ENCODE peak calls at places on chromosomes 13 and 19, in ten cellular contexts. One of them, this sample, is unnamed.

GRCh38 chr13:96834626-96835025 is 159.7 kb downstream of the OXGR1 start:
- DNase-seq in immature natural killer cell: no peak
- DNase-seq in activated T-cell treated with anti-CD3 and anti-CD28 coated beads for 48 hours: no peak
- DNase-seq in aorta: no peak
- DNase-seq in mammary epithelial cell: peak; percentile 2
- DNase-seq in endothelial cell: no peak
- DNase-seq in EL: no peak
- DNase-seq in mucosa of gallbladder: no peak
- DNase-seq in heart left ventricle: no peak
- DNase-seq in heart right ventricle: no peak
- DNase-seq in this sample: no peak

GRCh38 chr19:44254496-44254895 is 5.2 kb upstream of the ZNF233 start:
- DNase-seq in immature natural killer cell: no peak
- DNase-seq in activated T-cell treated with anti-CD3 and anti-CD28 coated beads for 48 hours: no peak
- DNase-seq in aorta: no peak
- DNase-seq in mammary epithelial cell: no peak
- DNase-seq in endothelial cell: no peak
- DNase-seq in EL: no peak
- DNase-seq in mucosa of gallbladder: no peak
- DNase-seq in heart left ventricle: no peak
- DNase-seq in heart right ventricle: no peak
- DNase-seq in this sample: no peak

GRCh38 chr19:5572556-5573286 is 5.0 kb upstream of the TINCR start:
- DNase-seq in immature natural killer cell: no peak
- DNase-seq in activated T-cell treated with anti-CD3 and anti-CD28 coated beads for 48 hours: no peak
- DNase-seq in aorta: no peak
- DNase-seq in mammary epithelial cell: no peak
- DNase-seq in endothelial cell: no peak
- DNase-seq in EL: no peak
- DNase-seq in mucosa of gallbladder: no peak
- DNase-seq in heart left ventricle: no peak
- DNase-seq in heart right ventricle: no peak
- DNase-seq in this sample: no peak

GRCh38 chr19:16327911-16328823 is 3.5 kb downstream of the KLF2 start:
- DNase-seq in immature natural killer cell: peak; percentile 79
- DNase-seq in activated T-cell treated with anti-CD3 and anti-CD28 coated beads for 48 hours: no peak
- DNase-seq in aorta: peak; percentile 85
- DNase-seq in mammary epithelial cell: no peak
- DNase-seq in endothelial cell: no peak
- DNase-seq in EL: peak; percentile 46
- DNase-seq in mucosa of gallbladder: peak; percentile 81
- DNase-seq in heart left ventricle: peak; percentile 76
- DNase-seq in heart right ventricle: peak; percentile 78
- DNase-seq in this sample: peak; percentile 96

GRCh38 chr13:67916650-67917049 is 686.5 kb upstream of the PCDH9 start:
- DNase-seq in immature natural killer cell: no peak
- DNase-seq in activated T-cell treated with anti-CD3 and anti-CD28 coated beads for 48 hours: no peak
- DNase-seq in aorta: no peak
- DNase-seq in mammary epithelial cell: no peak
- DNase-seq in endothelial cell: no peak
- DNase-seq in EL: no peak
- DNase-seq in mucosa of gallbladder: no peak
- DNase-seq in heart left ventricle: no peak
- DNase-seq in heart right ventricle: no peak
- DNase-seq in this sample: no peak

GRCh38 chr13:90272356-90272755 is 1075.1 kb upstream of the MIR17HG start:
- DNase-seq in immature natural killer cell: no peak
- DNase-seq in activated T-cell treated with anti-CD3 and anti-CD28 coated beads for 48 hours: no peak
- DNase-seq in aorta: no peak
- DNase-seq in mammary epithelial cell: peak; percentile 85
- DNase-seq in endothelial cell: no peak
- DNase-seq in EL: peak; percentile 15
- DNase-seq in mucosa of gallbladder: no peak
- DNase-seq in heart left ventricle: no peak
- DNase-seq in heart right ventricle: no peak
- DNase-seq in this sample: peak; percentile 26

GRCh38 chr13:35675651-35676050 is 199.2 kb upstream of the MAB21L1 start:
- DNase-seq in immature natural killer cell: no peak
- DNase-seq in activated T-cell treated with anti-CD3 and anti-CD28 coated beads for 48 hours: no peak
- DNase-seq in aorta: no peak
- DNase-seq in mammary epithelial cell: no peak
- DNase-seq in endothelial cell: no peak
- DNase-seq in EL: no peak
- DNase-seq in mucosa of gallbladder: no peak
- DNase-seq in heart left ventricle: no peak
- DNase-seq in heart right ventricle: no peak
- DNase-seq in this sample: no peak

GRCh38 chr13:38042771-38043170 is 173.2 kb upstream of the TRPC4 start:
- DNase-seq in immature natural killer cell: no peak
- DNase-seq in activated T-cell treated with anti-CD3 and anti-CD28 coated beads for 48 hours: no peak
- DNase-seq in aorta: no peak
- DNase-seq in mammary epithelial cell: no peak
- DNase-seq in endothelial cell: no peak
- DNase-seq in EL: peak; percentile 64
- DNase-seq in mucosa of gallbladder: no peak
- DNase-seq in heart left ventricle: no peak
- DNase-seq in heart right ventricle: no peak
- DNase-seq in this sample: no peak

GRCh38 chr13:110449225-110450015 is 112.1 kb downstream of the RAB20 start:
- DNase-seq in immature natural killer cell: no peak
- DNase-seq in activated T-cell treated with anti-CD3 and anti-CD28 coated beads for 48 hours: no peak
- DNase-seq in aorta: no peak
- DNase-seq in mammary epithelial cell: no peak
- DNase-seq in endothelial cell: no peak
- DNase-seq in EL: no peak
- DNase-seq in mucosa of gallbladder: no peak
- DNase-seq in heart left ventricle: no peak
- DNase-seq in heart right ventricle: no peak
- DNase-seq in this sample: no peak

GRCh38 chr13:97276862-97277269 is 54.7 kb downstream of the MBNL2 start:
- DNase-seq in immature natural killer cell: no peak
- DNase-seq in activated T-cell treated with anti-CD3 and anti-CD28 coated beads for 48 hours: no peak
- DNase-seq in aorta: no peak
- DNase-seq in mammary epithelial cell: no peak
- DNase-seq in endothelial cell: no peak
- DNase-seq in EL: peak; percentile 59
- DNase-seq in mucosa of gallbladder: no peak
- DNase-seq in heart left ventricle: no peak
- DNase-seq in heart right ventricle: no peak
- DNase-seq in this sample: peak; percentile 68

GRCh38 chr19:5588441-5588840 is 20.7 kb upstream of the TINCR start:
- DNase-seq in immature natural killer cell: no peak
- DNase-seq in activated T-cell treated with anti-CD3 and anti-CD28 coated beads for 48 hours: no peak
- DNase-seq in aorta: peak; percentile 60
- DNase-seq in mammary epithelial cell: no peak
- DNase-seq in endothelial cell: no peak
- DNase-seq in EL: no peak
- DNase-seq in mucosa of gallbladder: no peak
- DNase-seq in heart left ventricle: no peak
- DNase-seq in heart right ventricle: no peak
- DNase-seq in this sample: no peak

GRCh38 chr19:58480831-58481230 is 4.7 kb downstream of the ZNF446 start:
- DNase-seq in immature natural killer cell: no peak
- DNase-seq in activated T-cell treated with anti-CD3 and anti-CD28 coated beads for 48 hours: no peak
- DNase-seq in aorta: no peak
- DNase-seq in mammary epithelial cell: no peak
- DNase-seq in endothelial cell: no peak
- DNase-seq in EL: no peak
- DNase-seq in mucosa of gallbladder: no peak
- DNase-seq in heart left ventricle: no peak
- DNase-seq in heart right ventricle: no peak
- DNase-seq in this sample: no peak

GRCh38 chr19:6828698-6829633 is 56.5 kb downstream of the VAV1 start:
- DNase-seq in immature natural killer cell: peak; percentile 14
- DNase-seq in activated T-cell treated with anti-CD3 and anti-CD28 coated beads for 48 hours: peak; percentile 54
- DNase-seq in aorta: no peak
- DNase-seq in mammary epithelial cell: no peak
- DNase-seq in endothelial cell: no peak
- DNase-seq in EL: no peak
- DNase-seq in mucosa of gallbladder: no peak
- DNase-seq in heart left ventricle: no peak
- DNase-seq in heart right ventricle: no peak
- DNase-seq in this sample: no peak

GRCh38 chr13:41401371-41401770 is 56.0 kb upstream of the RGCC start:
- DNase-seq in immature natural killer cell: no peak
- DNase-seq in activated T-cell treated with anti-CD3 and anti-CD28 coated beads for 48 hours: no peak
- DNase-seq in aorta: no peak
- DNase-seq in mammary epithelial cell: no peak
- DNase-seq in endothelial cell: no peak
- DNase-seq in EL: no peak
- DNase-seq in mucosa of gallbladder: no peak
- DNase-seq in heart left ventricle: no peak
- DNase-seq in heart right ventricle: no peak
- DNase-seq in this sample: no peak

GRCh38 chr19:29533578-29534544 is 8.1 kb downstream of the VSTM2B start:
- DNase-seq in immature natural killer cell: no peak
- DNase-seq in activated T-cell treated with anti-CD3 and anti-CD28 coated beads for 48 hours: no peak
- DNase-seq in aorta: peak; percentile 54
- DNase-seq in mammary epithelial cell: no peak
- DNase-seq in endothelial cell: no peak
- DNase-seq in EL: no peak
- DNase-seq in mucosa of gallbladder: no peak
- DNase-seq in heart left ventricle: no peak
- DNase-seq in heart right ventricle: no peak
- DNase-seq in this sample: no peak

GRCh38 chr19:39679056-39679790 is 23.5 kb downstream of the LGALS16 start:
- DNase-seq in immature natural killer cell: no peak
- DNase-seq in activated T-cell treated with anti-CD3 and anti-CD28 coated beads for 48 hours: peak; percentile 51
- DNase-seq in aorta: no peak
- DNase-seq in mammary epithelial cell: no peak
- DNase-seq in endothelial cell: no peak
- DNase-seq in EL: no peak
- DNase-seq in mucosa of gallbladder: no peak
- DNase-seq in heart left ventricle: no peak
- DNase-seq in heart right ventricle: peak; percentile 8
- DNase-seq in this sample: no peak

GRCh38 chr13:27868639-27869435 is 51.0 kb upstream of the PDX1 start:
- DNase-seq in immature natural killer cell: peak; percentile 0
- DNase-seq in activated T-cell treated with anti-CD3 and anti-CD28 coated beads for 48 hours: no peak
- DNase-seq in aorta: no peak
- DNase-seq in mammary epithelial cell: no peak
- DNase-seq in endothelial cell: no peak
- DNase-seq in EL: peak; percentile 6
- DNase-seq in mucosa of gallbladder: no peak
- DNase-seq in heart left ventricle: no peak
- DNase-seq in heart right ventricle: no peak
- DNase-seq in this sample: no peak

GRCh38 chr19:33868821-33869412 is 72.2 kb downstream of the KCTD15 start:
- DNase-seq in immature natural killer cell: no peak
- DNase-seq in activated T-cell treated with anti-CD3 and anti-CD28 coated beads for 48 hours: no peak
- DNase-seq in aorta: peak; percentile 83
- DNase-seq in mammary epithelial cell: peak; percentile 50
- DNase-seq in endothelial cell: peak; percentile 17
- DNase-seq in EL: peak; percentile 30
- DNase-seq in mucosa of gallbladder: peak; percentile 21
- DNase-seq in heart left ventricle: peak; percentile 38
- DNase-seq in heart right ventricle: peak; percentile 41
- DNase-seq in this sample: peak; percentile 28

GRCh38 chr13:63190742-63191141 is 1775.1 kb upstream of the PCDH20 start:
- DNase-seq in immature natural killer cell: no peak
- DNase-seq in activated T-cell treated with anti-CD3 and anti-CD28 coated beads for 48 hours: no peak
- DNase-seq in aorta: no peak
- DNase-seq in mammary epithelial cell: no peak
- DNase-seq in endothelial cell: no peak
- DNase-seq in EL: peak; percentile 75
- DNase-seq in mucosa of gallbladder: no peak
- DNase-seq in heart left ventricle: no peak
- DNase-seq in heart right ventricle: no peak
- DNase-seq in this sample: no peak

GRCh38 chr13:93262729-93263128 is 36.1 kb downstream of the GPC6 start:
- DNase-seq in immature natural killer cell: no peak
- DNase-seq in activated T-cell treated with anti-CD3 and anti-CD28 coated beads for 48 hours: no peak
- DNase-seq in aorta: no peak
- DNase-seq in mammary epithelial cell: peak; percentile 71
- DNase-seq in endothelial cell: no peak
- DNase-seq in EL: peak; percentile 86
- DNase-seq in mucosa of gallbladder: no peak
- DNase-seq in heart left ventricle: no peak
- DNase-seq in heart right ventricle: no peak
- DNase-seq in this sample: peak; percentile 55

GRCh38 chr19:49816616-49817015 is 1.5 kb upstream of the MED25 start:
- DNase-seq in immature natural killer cell: no peak
- DNase-seq in activated T-cell treated with anti-CD3 and anti-CD28 coated beads for 48 hours: no peak
- DNase-seq in aorta: no peak
- DNase-seq in mammary epithelial cell: no peak
- DNase-seq in endothelial cell: no peak
- DNase-seq in EL: no peak
- DNase-seq in mucosa of gallbladder: no peak
- DNase-seq in heart left ventricle: no peak
- DNase-seq in heart right ventricle: no peak
- DNase-seq in this sample: no peak

GRCh38 chr19:7063764-7064418 is 5.4 kb upstream of the MBD3L3 start:
- DNase-seq in immature natural killer cell: no peak
- DNase-seq in activated T-cell treated with anti-CD3 and anti-CD28 coated beads for 48 hours: no peak
- DNase-seq in aorta: no peak
- DNase-seq in mammary epithelial cell: no peak
- DNase-seq in endothelial cell: no peak
- DNase-seq in EL: no peak
- DNase-seq in mucosa of gallbladder: no peak
- DNase-seq in heart left ventricle: no peak
- DNase-seq in heart right ventricle: no peak
- DNase-seq in this sample: no peak

GRCh38 chr19:23914402-23915286 is at the start of gene ZNF726:
- DNase-seq in immature natural killer cell: peak; percentile 90
- DNase-seq in activated T-cell treated with anti-CD3 and anti-CD28 coated beads for 48 hours: peak; percentile 76
- DNase-seq in aorta: peak; percentile 89
- DNase-seq in mammary epithelial cell: peak; percentile 93
- DNase-seq in endothelial cell: peak; percentile 69
- DNase-seq in EL: peak; percentile 93
- DNase-seq in mucosa of gallbladder: peak; percentile 92
- DNase-seq in heart left ventricle: peak; percentile 88
- DNase-seq in heart right ventricle: peak; percentile 92
- DNase-seq in this sample: peak; percentile 93

GRCh38 chr19:46746281-46746965 is at the start of gene STRN4:
- DNase-seq in immature natural killer cell: peak; percentile 57
- DNase-seq in activated T-cell treated with anti-CD3 and anti-CD28 coated beads for 48 hours: peak; percentile 60
- DNase-seq in aorta: no peak
- DNase-seq in mammary epithelial cell: peak; percentile 29
- DNase-seq in endothelial cell: peak; percentile 56
- DNase-seq in EL: peak; percentile 53
- DNase-seq in mucosa of gallbladder: no peak
- DNase-seq in heart left ventricle: peak; percentile 61
- DNase-seq in heart right ventricle: no peak
- DNase-seq in this sample: peak; percentile 43

GRCh38 chr19:3115411-3115810 is 20.4 kb upstream of the GNA15 start:
- DNase-seq in immature natural killer cell: no peak
- DNase-seq in activated T-cell treated with anti-CD3 and anti-CD28 coated beads for 48 hours: no peak
- DNase-seq in aorta: no peak
- DNase-seq in mammary epithelial cell: no peak
- DNase-seq in endothelial cell: no peak
- DNase-seq in EL: no peak
- DNase-seq in mucosa of gallbladder: no peak
- DNase-seq in heart left ventricle: no peak
- DNase-seq in heart right ventricle: no peak
- DNase-seq in this sample: no peak

GRCh38 chr13:21885714-21886224 is 214.9 kb downstream of the FGF9 start:
- DNase-seq in immature natural killer cell: no peak
- DNase-seq in activated T-cell treated with anti-CD3 and anti-CD28 coated beads for 48 hours: no peak
- DNase-seq in aorta: no peak
- DNase-seq in mammary epithelial cell: no peak
- DNase-seq in endothelial cell: no peak
- DNase-seq in EL: no peak
- DNase-seq in mucosa of gallbladder: no peak
- DNase-seq in heart left ventricle: no peak
- DNase-seq in heart right ventricle: no peak
- DNase-seq in this sample: no peak

GRCh38 chr19:48445256-48445605 is 552 bp upstream of the GRWD1 start:
- DNase-seq in immature natural killer cell: no peak
- DNase-seq in activated T-cell treated with anti-CD3 and anti-CD28 coated beads for 48 hours: no peak
- DNase-seq in aorta: no peak
- DNase-seq in mammary epithelial cell: peak; percentile 88
- DNase-seq in endothelial cell: peak; percentile 48
- DNase-seq in EL: peak; percentile 79
- DNase-seq in mucosa of gallbladder: peak; percentile 63
- DNase-seq in heart left ventricle: no peak
- DNase-seq in heart right ventricle: peak; percentile 47
- DNase-seq in this sample: peak; percentile 93

GRCh38 chr19:39937792-39938191 is 3.4 kb upstream of the FCGBP start:
- DNase-seq in immature natural killer cell: no peak
- DNase-seq in activated T-cell treated with anti-CD3 and anti-CD28 coated beads for 48 hours: no peak
- DNase-seq in aorta: no peak
- DNase-seq in mammary epithelial cell: no peak
- DNase-seq in endothelial cell: no peak
- DNase-seq in EL: no peak
- DNase-seq in mucosa of gallbladder: no peak
- DNase-seq in heart left ventricle: no peak
- DNase-seq in heart right ventricle: no peak
- DNase-seq in this sample: no peak